ENCODE peak calls at places on chromosome 7, in seven cellular contexts. One of them, this sample, is unnamed.

GRCh38 chr7:155665957-155666287 is 21.5 kb downstream of the RBM33 start:
- DNase-seq in GDM1: no peak
- DNase-seq in NCI-H2081: no peak
- DNase-seq in SW480: peak
- DNase-seq in posterior vena cava: no peak
- DNase-seq in COLO829: peak
- DNase-seq in NCI-H69: no peak
- DNase-seq in this sample: no peak

GRCh38 chr7:101165075-101165957 is at the start of gene VGF:
- DNase-seq in GDM1: peak
- DNase-seq in NCI-H2081: peak
- DNase-seq in SW480: peak
- DNase-seq in posterior vena cava: peak
- DNase-seq in COLO829: peak
- DNase-seq in NCI-H69: peak
- DNase-seq in this sample: peak

GRCh38 chr7:129864042-129864441 is 88.7 kb downstream of the UBE2H start:
- DNase-seq in GDM1: no peak
- DNase-seq in NCI-H2081: peak
- DNase-seq in SW480: no peak
- DNase-seq in posterior vena cava: no peak
- DNase-seq in COLO829: no peak
- DNase-seq in NCI-H69: peak
- DNase-seq in this sample: no peak

GRCh38 chr7:27586825-27587224 is 75.9 kb downstream of the HIBADH start:
- DNase-seq in GDM1: no peak
- DNase-seq in NCI-H2081: peak
- DNase-seq in SW480: no peak
- DNase-seq in posterior vena cava: no peak
- DNase-seq in COLO829: no peak
- DNase-seq in NCI-H69: peak
- DNase-seq in this sample: peak

GRCh38 chr7:25215694-25216335 is 12.5 kb downstream of the NPVF start:
- DNase-seq in GDM1: no peak
- DNase-seq in NCI-H2081: no peak
- DNase-seq in SW480: peak
- DNase-seq in posterior vena cava: no peak
- DNase-seq in COLO829: no peak
- DNase-seq in NCI-H69: no peak
- DNase-seq in this sample: no peak

GRCh38 chr7:149670288-149670687 is 103.1 kb downstream of the ZNF467 start:
- DNase-seq in GDM1: no peak
- DNase-seq in NCI-H2081: peak
- DNase-seq in SW480: peak
- DNase-seq in posterior vena cava: no peak
- DNase-seq in COLO829: peak
- DNase-seq in NCI-H69: peak
- DNase-seq in this sample: peak

GRCh38 chr7:30285067-30285530 is 702 bp downstream of the ZNRF2 start:
- DNase-seq in GDM1: peak
- DNase-seq in NCI-H2081: no peak
- DNase-seq in SW480: peak
- DNase-seq in posterior vena cava: peak
- DNase-seq in COLO829: no peak
- DNase-seq in NCI-H69: peak
- DNase-seq in this sample: no peak

GRCh38 chr7:47795631-47796030 is 152.6 kb downstream of the PKD1L1 start:
- DNase-seq in GDM1: no peak
- DNase-seq in NCI-H2081: no peak
- DNase-seq in SW480: no peak
- DNase-seq in posterior vena cava: no peak
- DNase-seq in COLO829: no peak
- DNase-seq in NCI-H69: no peak
- DNase-seq in this sample: no peak

GRCh38 chr7:157523371-157523765 is 186.6 kb downstream of the DNAJB6 start:
- DNase-seq in GDM1: no peak
- DNase-seq in NCI-H2081: no peak
- DNase-seq in SW480: no peak
- DNase-seq in posterior vena cava: peak
- DNase-seq in COLO829: no peak
- DNase-seq in NCI-H69: no peak
- DNase-seq in this sample: peak

GRCh38 chr7:155490697-155491628 is 33.0 kb downstream of the EN2 start:
- DNase-seq in GDM1: no peak
- DNase-seq in NCI-H2081: no peak
- DNase-seq in SW480: peak
- DNase-seq in posterior vena cava: peak
- DNase-seq in COLO829: no peak
- DNase-seq in NCI-H69: no peak
- DNase-seq in this sample: no peak

GRCh38 chr7:77799078-77799964 is 748 bp downstream of the PHTF2 start:
- DNase-seq in GDM1: peak
- DNase-seq in NCI-H2081: no peak
- DNase-seq in SW480: peak
- DNase-seq in posterior vena cava: peak
- DNase-seq in COLO829: peak
- DNase-seq in NCI-H69: peak
- DNase-seq in this sample: no peak

GRCh38 chr7:36809510-36809909 is 85.2 kb upstream of the AOAH start:
- DNase-seq in GDM1: no peak
- DNase-seq in NCI-H2081: no peak
- DNase-seq in SW480: no peak
- DNase-seq in posterior vena cava: no peak
- DNase-seq in COLO829: no peak
- DNase-seq in NCI-H69: peak
- DNase-seq in this sample: no peak

GRCh38 chr7:6640246-6640721 is 3.2 kb downstream of the ZNF316 start:
- DNase-seq in GDM1: no peak
- DNase-seq in NCI-H2081: no peak
- DNase-seq in SW480: no peak
- DNase-seq in posterior vena cava: peak
- DNase-seq in COLO829: peak
- DNase-seq in NCI-H69: no peak
- DNase-seq in this sample: no peak

GRCh38 chr7:74029991-74030415 is 2.0 kb downstream of the ELN start:
- DNase-seq in GDM1: no peak
- DNase-seq in NCI-H2081: no peak
- DNase-seq in SW480: no peak
- DNase-seq in posterior vena cava: peak
- DNase-seq in COLO829: no peak
- DNase-seq in NCI-H69: peak
- DNase-seq in this sample: no peak

GRCh38 chr7:127114739-127115265 is 137.9 kb downstream of the GRM8 start:
- DNase-seq in GDM1: no peak
- DNase-seq in NCI-H2081: no peak
- DNase-seq in SW480: peak
- DNase-seq in posterior vena cava: no peak
- DNase-seq in COLO829: no peak
- DNase-seq in NCI-H69: peak
- DNase-seq in this sample: no peak

GRCh38 chr7:100719523-100720319 is 547 bp upstream of the EPO start:
- DNase-seq in GDM1: no peak
- DNase-seq in NCI-H2081: no peak
- DNase-seq in SW480: no peak
- DNase-seq in posterior vena cava: no peak
- DNase-seq in COLO829: no peak
- DNase-seq in NCI-H69: no peak
- DNase-seq in this sample: no peak

GRCh38 chr7:80427218-80427617 is 84.6 kb downstream of the GNAT3 start:
- DNase-seq in GDM1: no peak
- DNase-seq in NCI-H2081: no peak
- DNase-seq in SW480: no peak
- DNase-seq in posterior vena cava: no peak
- DNase-seq in COLO829: no peak
- DNase-seq in NCI-H69: no peak
- DNase-seq in this sample: no peak

GRCh38 chr7:98329100-98329871 is 47.8 kb downstream of the BRI3 start:
- DNase-seq in GDM1: no peak
- DNase-seq in NCI-H2081: no peak
- DNase-seq in SW480: no peak
- DNase-seq in posterior vena cava: no peak
- DNase-seq in COLO829: no peak
- DNase-seq in NCI-H69: no peak
- DNase-seq in this sample: no peak

GRCh38 chr7:74134117-74134539 is 40.0 kb upstream of the EIF4H start:
- DNase-seq in GDM1: no peak
- DNase-seq in NCI-H2081: no peak
- DNase-seq in SW480: no peak
- DNase-seq in posterior vena cava: no peak
- DNase-seq in COLO829: no peak
- DNase-seq in NCI-H69: peak
- DNase-seq in this sample: no peak

GRCh38 chr7:38186593-38187314 is 8.7 kb downstream of the STARD3NL start:
- DNase-seq in GDM1: no peak
- DNase-seq in NCI-H2081: no peak
- DNase-seq in SW480: no peak
- DNase-seq in posterior vena cava: no peak
- DNase-seq in COLO829: no peak
- DNase-seq in NCI-H69: no peak
- DNase-seq in this sample: no peak

GRCh38 chr7:7178906-7179305 is 3.4 kb upstream of the C1GALT1 start:
- DNase-seq in GDM1: no peak
- DNase-seq in NCI-H2081: no peak
- DNase-seq in SW480: no peak
- DNase-seq in posterior vena cava: no peak
- DNase-seq in COLO829: no peak
- DNase-seq in NCI-H69: no peak
- DNase-seq in this sample: no peak

GRCh38 chr7:51430480-51431086 is 114.0 kb upstream of the COBL start:
- DNase-seq in GDM1: no peak
- DNase-seq in NCI-H2081: peak
- DNase-seq in SW480: peak
- DNase-seq in posterior vena cava: no peak
- DNase-seq in COLO829: peak
- DNase-seq in NCI-H69: peak
- DNase-seq in this sample: no peak

GRCh38 chr7:38451840-38452239 is 178.4 kb upstream of the TARP start:
- DNase-seq in GDM1: no peak
- DNase-seq in NCI-H2081: peak
- DNase-seq in SW480: peak
- DNase-seq in posterior vena cava: no peak
- DNase-seq in COLO829: peak
- DNase-seq in NCI-H69: peak
- DNase-seq in this sample: no peak

GRCh38 chr7:151852486-151853396 is 24.2 kb downstream of the PRKAG2 start:
- DNase-seq in GDM1: no peak
- DNase-seq in NCI-H2081: no peak
- DNase-seq in SW480: no peak
- DNase-seq in posterior vena cava: peak
- DNase-seq in COLO829: no peak
- DNase-seq in NCI-H69: no peak
- DNase-seq in this sample: no peak

GRCh38 chr7:15015545-15016314 is 113.2 kb upstream of the DGKB start:
- DNase-seq in GDM1: no peak
- DNase-seq in NCI-H2081: peak
- DNase-seq in SW480: peak
- DNase-seq in posterior vena cava: no peak
- DNase-seq in COLO829: peak
- DNase-seq in NCI-H69: peak
- DNase-seq in this sample: no peak

GRCh38 chr7:140223515-140224221 is 46.9 kb upstream of the KDM7A start:
- DNase-seq in GDM1: no peak
- DNase-seq in NCI-H2081: no peak
- DNase-seq in SW480: no peak
- DNase-seq in posterior vena cava: no peak
- DNase-seq in COLO829: no peak
- DNase-seq in NCI-H69: no peak
- DNase-seq in this sample: no peak

GRCh38 chr7:17176633-17177032 is 121.8 kb upstream of the AHR start:
- DNase-seq in GDM1: no peak
- DNase-seq in NCI-H2081: no peak
- DNase-seq in SW480: no peak
- DNase-seq in posterior vena cava: no peak
- DNase-seq in COLO829: no peak
- DNase-seq in NCI-H69: no peak
- DNase-seq in this sample: no peak

GRCh38 chr7:36810476-36810875 is 86.2 kb upstream of the AOAH start:
- DNase-seq in GDM1: no peak
- DNase-seq in NCI-H2081: peak
- DNase-seq in SW480: no peak
- DNase-seq in posterior vena cava: no peak
- DNase-seq in COLO829: no peak
- DNase-seq in NCI-H69: peak
- DNase-seq in this sample: no peak

GRCh38 chr7:42226354-42226941 is 10.6 kb downstream of the GLI3 start:
- DNase-seq in GDM1: no peak
- DNase-seq in NCI-H2081: no peak
- DNase-seq in SW480: no peak
- DNase-seq in posterior vena cava: no peak
- DNase-seq in COLO829: no peak
- DNase-seq in NCI-H69: peak
- DNase-seq in this sample: no peak

GRCh38 chr7:24981544-24981951 is 1.6 kb upstream of the OSBPL3 start:
- DNase-seq in GDM1: no peak
- DNase-seq in NCI-H2081: peak
- DNase-seq in SW480: peak
- DNase-seq in posterior vena cava: peak
- DNase-seq in COLO829: no peak
- DNase-seq in NCI-H69: peak
- DNase-seq in this sample: peak

GRCh38 chr7:137820156-137820555 is 26.6 kb downstream of the DGKI start:
- DNase-seq in GDM1: no peak
- DNase-seq in NCI-H2081: no peak
- DNase-seq in SW480: no peak
- DNase-seq in posterior vena cava: no peak
- DNase-seq in COLO829: no peak
- DNase-seq in NCI-H69: peak
- DNase-seq in this sample: no peak

GRCh38 chr7:16062269-16062668 is 359.1 kb downstream of the CRPPA start:
- DNase-seq in GDM1: no peak
- DNase-seq in NCI-H2081: no peak
- DNase-seq in SW480: no peak
- DNase-seq in posterior vena cava: no peak
- DNase-seq in COLO829: peak
- DNase-seq in NCI-H69: no peak
- DNase-seq in this sample: no peak

GRCh38 chr7:96707901-96708774 is 1.5 kb downstream of the SEM1 start:
- DNase-seq in GDM1: no peak
- DNase-seq in NCI-H2081: peak
- DNase-seq in SW480: no peak
- DNase-seq in posterior vena cava: no peak
- DNase-seq in COLO829: no peak
- DNase-seq in NCI-H69: peak
- DNase-seq in this sample: no peak

GRCh38 chr7:74289660-74290589 is 718 bp downstream of the CLIP2 start:
- DNase-seq in GDM1: no peak
- DNase-seq in NCI-H2081: no peak
- DNase-seq in SW480: no peak
- DNase-seq in posterior vena cava: no peak
- DNase-seq in COLO829: no peak
- DNase-seq in NCI-H69: peak
- DNase-seq in this sample: peak